ENCODE peak calls at places on chromosomes 11 and 22, in eight cellular contexts. Q is NCI-H524; C is RCC 7860; J is EH; D is NCI-H2029 treated with DMSO at 0.1 percent for 48 hours; M is activated T-helper 9 cell treated with anti-CD3 and anti-CD28 coated beads, Interleukin-2, amount 50 U/mL, for 16 hours; R is effector CD4-positive, alpha-beta T cell; G is endodermal cell. H is an unnamed sample.

GRCh38 chr22:31300896-31301295 is 8.6 kb upstream of the PIK3IP1 start:
- DNase-seq in Q (no peak), C (no peak), J (no peak), D (no peak), M (no peak), R (no peak), G (no peak), H (no peak)

GRCh38 chr11:57675176-57675941 is 7.4 kb downstream of the ZDHHC5 start:
- DNase-seq in Q (no peak), C (no peak), J (no peak), D (no peak), M (no peak), R (no peak), G (no peak), H (no peak)

GRCh38 chr11:97893612-97894011 is 1127.1 kb upstream of the CNTN5 start:
- DNase-seq in Q (peak; percentile 51), C (no peak), J (no peak), D (no peak), M (no peak), R (no peak), G (no peak), H (no peak)

GRCh38 chr11:44333271-44334218 is 23.6 kb upstream of the ALX4 start:
- DNase-seq in Q (no peak), C (peak; percentile 20), J (peak; percentile 25), D (no peak), M (no peak), R (no peak), G (no peak), H (no peak)

GRCh38 chr22:49535527-49536125 is 292.0 kb downstream of the BRD1 start:
- DNase-seq in Q (no peak), C (no peak), J (no peak), D (no peak), M (no peak), R (no peak), G (peak; percentile 52), H (no peak)

GRCh38 chr11:111185259-111185658 is 60.3 kb upstream of the POU2AF2 start:
- DNase-seq in Q (no peak), C (no peak), J (peak; percentile 74), D (no peak), M (no peak), R (no peak), G (no peak), H (no peak)

GRCh38 chr22:25192406-25192805 is 7.3 kb upstream of the CRYBB3 start:
- DNase-seq in Q (no peak), C (no peak), J (no peak), D (no peak), M (no peak), R (no peak), G (no peak), H (no peak)

GRCh38 chr22:30290318-30290678 is 993 bp upstream of the CASTOR1 start:
- DNase-seq in Q (no peak), C (no peak), J (peak; percentile 25), D (no peak), M (no peak), R (no peak), G (peak; percentile 53), H (no peak)

GRCh38 chr22:20155330-20156041 is 4.6 kb upstream of the CCDC188 start:
- DNase-seq in Q (peak; percentile 94), C (peak; percentile 36), J (peak; percentile 78), D (peak; percentile 17), M (no peak), R (no peak), G (no peak), H (no peak)

GRCh38 chr22:47460870-47461269 is 698.4 kb downstream of the TBC1D22A start:
- DNase-seq in Q (no peak), C (no peak), J (no peak), D (no peak), M (no peak), R (no peak), G (no peak), H (no peak)

GRCh38 chr22:39654959-39655579 is 84.5 kb downstream of the CACNA1I start:
- DNase-seq in Q (peak; percentile 10), C (no peak), J (no peak), D (no peak), M (no peak), R (no peak), G (peak; percentile 77), H (no peak)

GRCh38 chr11:109641549-109641948 is 219.6 kb downstream of the C11orf87 start:
- DNase-seq in Q (no peak), C (no peak), J (peak; percentile 32), D (no peak), M (no peak), R (no peak), G (peak; percentile 83), H (no peak)

GRCh38 chr11:36622431-36623136 is 24.5 kb upstream of the RAG2 start:
- DNase-seq in Q (peak; percentile 1), C (peak; percentile 11), J (peak; percentile 41), D (no peak), M (no peak), R (no peak), G (no peak), H (no peak)

GRCh38 chr11:35617687-35618496 is at the start of gene FJX1:
- DNase-seq in Q (peak; percentile 15), C (peak; percentile 86), J (peak; percentile 95), D (no peak), M (no peak), R (no peak), G (peak; percentile 92), H (peak; percentile 15)

GRCh38 chr22:19741053-19741452 is 17.7 kb downstream of the GP1BB start:
- DNase-seq in Q (no peak), C (no peak), J (no peak), D (no peak), M (no peak), R (no peak), G (no peak), H (no peak)

GRCh38 chr11:45405916-45406670 is 120.0 kb upstream of the SYT13 start:
- DNase-seq in Q (no peak), C (no peak), J (peak; percentile 10), D (no peak), M (no peak), R (no peak), G (no peak), H (no peak)

GRCh38 chr22:38180841-38181452 is 683 bp downstream of the PLA2G6 start:
- DNase-seq in Q (no peak), C (no peak), J (peak; percentile 27), D (no peak), M (no peak), R (peak; percentile 28), G (peak; percentile 71), H (no peak)

GRCh38 chr22:28835630-28836189 is 35.3 kb upstream of the XBP1 start:
- DNase-seq in Q (no peak), C (no peak), J (no peak), D (no peak), M (no peak), R (no peak), G (no peak), H (no peak)

GRCh38 chr11:72413914-72414628 is 20.3 kb downstream of the CLPB start:
- DNase-seq in Q (peak; percentile 76), C (peak; percentile 63), J (peak; percentile 81), D (peak; percentile 72), M (peak; percentile 58), R (peak; percentile 65), G (peak; percentile 89), H (peak; percentile 64)

GRCh38 chr22:32957093-32957835 is 100.9 kb downstream of the SYN3 start:
- DNase-seq in Q (peak; percentile 32), C (no peak), J (peak; percentile 9), D (no peak), M (no peak), R (no peak), G (no peak), H (no peak)

GRCh38 chr11:75792997-75793800 is 21.8 kb upstream of the UVRAG start:
- DNase-seq in Q (no peak), C (no peak), J (no peak), D (no peak), M (no peak), R (no peak), G (no peak), H (no peak)

GRCh38 chr11:128835741-128836410 is 31.2 kb downstream of the KCNJ1 start:
- DNase-seq in Q (no peak), C (no peak), J (peak; percentile 60), D (no peak), M (no peak), R (no peak), G (no peak), H (no peak)

GRCh38 chr11:2269601-2270321 is 627 bp downstream of the ASCL2 start:
- DNase-seq in Q (peak; percentile 7), C (no peak), J (peak; percentile 33), D (no peak), M (no peak), R (no peak), G (peak; percentile 89), H (peak; percentile 55)

GRCh38 chr11:46106530-46107407 is 14.5 kb downstream of the PHF21A start:
- DNase-seq in Q (no peak), C (no peak), J (no peak), D (no peak), M (no peak), R (no peak), G (no peak), H (no peak)

GRCh38 chr11:66081505-66081904 is 11.4 kb downstream of the PACS1 start:
- DNase-seq in Q (no peak), C (no peak), J (no peak), D (peak; percentile 80), M (peak; percentile 45), R (peak; percentile 74), G (no peak), H (peak; percentile 50)